ENCODE peak calls at places on chromosomes 4 and X, in ten cellular contexts. O, U, P, I, Q, C, Y, M, R and G are unnamed samples.

GRCh38 chr4:48030470-48030869 is 13.9 kb downstream of the NIPAL1 start:
- DNase-seq in O (no peak), U (no peak), P (no peak), I (no peak), Q (no peak), C (no peak), Y (no peak), M (no peak), R (no peak), G (no peak)

GRCh38 chrX:12906392-12906791 is at the start of gene TLR8:
- DNase-seq in O (no peak), U (no peak), P (no peak), I (no peak), Q (no peak), C (no peak), Y (no peak), M (no peak), R (no peak), G (no peak)

GRCh38 chr4:41236046-41236445 is 20.7 kb upstream of the UCHL1 start:
- DNase-seq in O (no peak), U (no peak), P (no peak), I (no peak), Q (no peak), C (no peak), Y (no peak), M (no peak), R (no peak), G (no peak)

GRCh38 chr4:37760840-37761239 is 65.6 kb upstream of the PGM2 start:
- DNase-seq in O (no peak), U (no peak), P (no peak), I (no peak), Q (no peak), C (no peak), Y (no peak), M (no peak), R (peak; percentile 18), G (no peak)

GRCh38 chr4:80586716-80587115 is 251.2 kb downstream of the CFAP299 start:
- DNase-seq in O (no peak), U (no peak), P (no peak), I (no peak), Q (no peak), C (no peak), Y (no peak), M (no peak), R (no peak), G (no peak)

GRCh38 chr4:20251796-20252655 is at the start of gene SLIT2:
- DNase-seq in O (peak; percentile 68), U (peak; percentile 95), P (peak; percentile 83), I (peak; percentile 83), Q (peak; percentile 88), C (peak; percentile 74), Y (peak; percentile 78), M (peak; percentile 96), R (peak; percentile 56), G (peak; percentile 92)

GRCh38 chr4:2761035-2761923 is 5.1 kb upstream of the TNIP2 start:
- DNase-seq in O (no peak), U (peak; percentile 66), P (no peak), I (no peak), Q (peak; percentile 64), C (no peak), Y (no peak), M (peak; percentile 72), R (no peak), G (no peak)

GRCh38 chrX:84153538-84153937 is 34.5 kb downstream of the RPS6KA6 start:
- DNase-seq in O (peak; percentile 35), U (no peak), P (no peak), I (no peak), Q (no peak), C (no peak), Y (no peak), M (no peak), R (peak; percentile 57), G (no peak)

GRCh38 chr4:177010421-177010820 is 217.7 kb upstream of the VEGFC start:
- DNase-seq in O (no peak), U (no peak), P (no peak), I (no peak), Q (no peak), C (no peak), Y (no peak), M (no peak), R (peak; percentile 12), G (no peak)

GRCh38 chrX:79933938-79934337 is 80.6 kb upstream of the TBX22 start:
- DNase-seq in O (no peak), U (no peak), P (no peak), I (no peak), Q (no peak), C (no peak), Y (no peak), M (no peak), R (no peak), G (no peak)

DNA sequence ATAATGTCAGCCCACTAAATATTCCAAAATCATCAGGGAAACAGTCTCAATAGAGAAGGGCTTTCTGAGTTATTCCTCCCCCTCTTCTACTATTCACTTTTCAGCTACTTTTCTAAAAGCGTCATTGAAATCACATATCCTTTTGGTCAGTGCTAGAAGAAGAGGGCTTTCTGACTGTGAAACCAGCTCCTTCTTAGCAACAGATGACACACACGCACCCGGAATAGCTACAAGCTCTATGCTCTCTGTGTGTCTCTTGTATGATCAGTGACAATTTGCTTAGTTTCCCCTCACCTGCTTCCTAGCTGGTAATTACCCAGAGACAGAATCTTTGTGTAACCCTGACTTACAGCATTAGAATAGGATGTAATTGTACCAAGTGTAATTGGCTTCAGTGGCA is 268.2 kb upstream of the SLITRK2 start:
- DNase-seq in O (no peak), U (no peak), P (no peak), I (no peak), Q (no peak), C (no peak), Y (no peak), M (no peak), R (no peak), G (no peak)
- H3K4me1 ChIP-seq in O (no peaks in the 10 kb centered on the region), U (no peaks in the 10 kb centered on the region), P (no peaks in the 10 kb centered on the region), I (no peaks in the 10 kb centered on the region), Q (no peaks in the 10 kb centered on the region), C (no peaks in the 10 kb centered on the region), Y (no peaks in the 10 kb centered on the region), M (no peaks in the 10 kb centered on the region), R (no peaks in the 10 kb centered on the region), G (no peaks in the 10 kb centered on the region)

DNA sequence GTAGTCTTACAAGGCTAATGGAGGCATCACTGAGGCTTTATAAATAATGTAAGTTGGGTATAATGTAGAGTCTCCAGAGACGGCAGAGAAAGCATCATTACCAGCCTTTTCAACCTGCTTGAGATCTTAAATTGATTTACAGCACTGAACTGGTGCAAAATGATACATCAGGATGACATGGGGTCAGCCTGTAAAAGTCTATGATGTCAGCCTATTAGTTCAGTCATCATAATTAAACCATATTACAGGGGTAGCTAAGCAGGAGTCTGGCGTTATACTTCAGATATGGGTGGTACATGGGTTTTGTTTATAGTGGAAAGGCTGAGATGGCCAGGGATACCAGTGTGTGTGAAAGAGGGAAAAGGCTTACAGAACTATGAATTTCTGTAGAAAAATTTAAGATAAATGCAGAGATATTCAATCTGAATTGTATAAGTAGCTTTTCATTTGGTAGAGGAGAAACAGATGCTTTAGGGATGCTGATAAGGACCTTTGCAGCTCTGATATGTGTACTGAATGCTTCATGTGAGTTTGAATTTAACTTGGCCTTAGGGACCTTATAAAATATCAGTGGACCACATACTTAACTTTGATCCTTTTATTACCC is 2.7 kb downstream of the SMAD1 start:
- DNase-seq in O (no peak), U (no peak), P (no peak), I (no peak), Q (no peak), C (no peak), Y (no peak), M (no peak), R (no peak), G (no peak)
- H3K4me1 ChIP-seq in O (peaks cover 2% of the 10 kb centered on the region), U (peaks cover 46% of the 10 kb centered on the region), P (no peaks in the 10 kb centered on the region), I (peaks cover 10% of the 10 kb centered on the region), Q (no peaks in the 10 kb centered on the region), C (peaks cover 18% of the 10 kb centered on the region), Y (no peaks in the 10 kb centered on the region), M (no peaks in the 10 kb centered on the region), R (peaks cover 13% of the 10 kb centered on the region), G (peaks cover 29% of the 10 kb centered on the region)

DNA sequence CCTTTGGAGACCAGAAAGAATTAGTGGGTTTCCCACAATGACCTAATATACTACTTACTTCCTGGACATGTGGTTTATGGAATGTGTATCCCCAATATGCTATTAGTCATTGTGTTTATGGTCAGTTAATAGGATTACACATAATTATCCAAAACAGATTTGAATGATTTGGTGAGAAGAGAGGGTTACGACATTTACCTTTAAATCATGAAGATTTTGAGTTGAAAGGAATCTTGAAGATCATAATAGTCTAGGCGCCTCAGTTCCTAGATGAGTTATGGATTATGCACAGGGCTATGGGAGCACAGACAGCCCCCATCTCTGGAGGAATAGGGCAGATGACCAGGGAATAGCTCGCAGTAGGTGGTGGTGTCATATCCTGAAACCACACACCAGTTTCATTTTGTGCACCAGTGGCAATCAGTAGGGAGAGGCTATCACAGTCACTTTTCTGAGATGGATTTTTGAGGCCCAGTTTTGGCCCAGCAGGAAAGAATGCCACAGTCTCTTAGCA is 61.3 kb downstream of the SEPTIN11 start:
- DNase-seq in O (peak; percentile 86), U (no peak), P (no peak), I (no peak), Q (no peak), C (no peak), Y (no peak), M (no peak), R (peak; percentile 87), G (no peak)
- H3K4me1 ChIP-seq in O (peaks cover 27% of the 10 kb centered on the region), U (peaks cover 17% of the 10 kb centered on the region), P (no peaks in the 10 kb centered on the region), I (no peaks in the 10 kb centered on the region), Q (peaks cover 22% of the 10 kb centered on the region), C (peaks cover 15% of the 10 kb centered on the region), Y (peaks cover 10% of the 10 kb centered on the region), M (peaks cover 23% of the 10 kb centered on the region), R (peaks cover 49% of the 10 kb centered on the region), G (peaks cover 15% of the 10 kb centered on the region)

GRCh38 chrX:103730746-103731508 is 20.2 kb downstream of the TMEM31 start:
- DNase-seq in O (peak; percentile 86), U (no peak), P (no peak), I (peak; percentile 37), Q (no peak), C (no peak), Y (no peak), M (peak; percentile 87), R (peak; percentile 77), G (no peak)

GRCh38 chrX:103726477-103726876 is 15.8 kb downstream of the TMEM31 start:
- DNase-seq in O (no peak), U (no peak), P (no peak), I (no peak), Q (no peak), C (no peak), Y (no peak), M (peak; percentile 58), R (no peak), G (no peak)

GRCh38 chrX:103730147-103730546 is 19.4 kb downstream of the TMEM31 start:
- DNase-seq in O (no peak), U (no peak), P (no peak), I (no peak), Q (no peak), C (no peak), Y (no peak), M (peak; percentile 61), R (no peak), G (no peak)

GRCh38 chrX:103729015-103729414 is 18.3 kb downstream of the TMEM31 start:
- DNase-seq in O (no peak), U (no peak), P (no peak), I (no peak), Q (no peak), C (no peak), Y (no peak), M (peak; percentile 70), R (no peak), G (no peak)

DNA sequence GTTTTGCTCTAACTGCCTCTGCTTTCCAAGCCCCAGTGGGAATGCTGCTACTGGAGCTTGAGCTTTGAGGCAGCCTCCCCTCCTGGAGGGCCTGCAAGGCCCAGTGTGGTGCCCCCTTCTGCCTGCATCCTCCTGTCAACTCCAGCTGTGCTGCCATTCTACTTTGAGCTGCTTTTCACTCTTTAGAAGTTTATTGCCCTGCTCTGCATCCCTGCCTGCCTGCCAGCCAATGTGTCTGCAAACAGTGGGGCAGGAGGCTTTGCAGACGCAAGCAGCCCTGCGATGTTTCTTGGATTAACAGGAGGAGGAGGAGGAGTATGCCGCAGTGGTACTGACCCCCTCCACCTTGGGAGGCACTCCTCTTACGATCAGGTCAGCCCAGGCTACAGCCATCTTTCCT is 16.4 kb downstream of the TMEM31 start:
- DNase-seq in O (no peak), U (no peak), P (no peak), I (no peak), Q (no peak), C (no peak), Y (no peak), M (peak; percentile 80), R (no peak), G (no peak)
- H3K4me1 ChIP-seq in O (peaks cover 8% of the 10 kb centered on the region), U (no peaks in the 10 kb centered on the region), P (no peaks in the 10 kb centered on the region), I (peaks cover 2% of the 10 kb centered on the region), Q (peaks cover 20% of the 10 kb centered on the region), C (no peaks in the 10 kb centered on the region), Y (no peaks in the 10 kb centered on the region), M (peaks cover 9% of the 10 kb centered on the region), R (peaks cover 30% of the 10 kb centered on the region), G (no peaks in the 10 kb centered on the region)